ENCODE peak calls at places on chromosomes 13 and 19, in four cellular contexts. N is osteoblast; B is CD8-positive, alpha-beta T cell; Q is aorta. R is an unnamed sample.

GRCh38 chr13:50679321-50679720 is 164.2 kb downstream of the DLEU7 start:
- DNase-seq in N (no peak), B (no peak), Q (no peak), R (no peak)

GRCh38 chr13:71867101-71867814 is at the start of gene DACH1:
- DNase-seq in B (no peak), N (peak; percentile 77), Q (peak; percentile 42), R (peak; percentile 62)

GRCh38 chr19:48627865-48628314 is 8.6 kb downstream of the SPHK2 start:
- DNase-seq in Q (no peak), B (no peak), N (peak; percentile 80), R (no peak)

GRCh38 chr19:13012690-13013608 is 17.7 kb downstream of the NFIX start:
- DNase-seq in N (peak; percentile 99), B (no peak), Q (peak; percentile 74), R (peak; percentile 84)

GRCh38 chr13:23020246-23020843 is 160.4 kb upstream of the SGCG start:
- DNase-seq in B (no peak), Q (no peak), N (no peak), R (peak; percentile 23)

GRCh38 chr19:41616785-41617621 is 9.9 kb downstream of the CEACAM4 start:
- DNase-seq in Q (no peak), N (no peak), B (no peak), R (no peak)

GRCh38 chr19:37931941-37932655 is 25.1 kb downstream of the SIPA1L3 start:
- DNase-seq in B (no peak), Q (peak; percentile 77), N (peak; percentile 92), R (no peak)

GRCh38 chr13:42707003-42707402 is 74.4 kb upstream of the FAM216B start:
- DNase-seq in B (no peak), Q (no peak), N (no peak), R (no peak)

GRCh38 chr19:41563847-41564514 is 12.0 kb upstream of the CEACAM21 start:
- DNase-seq in Q (no peak), B (no peak), N (peak; percentile 32), R (no peak)

GRCh38 chr13:114237415-114238112 is 2.9 kb downstream of the CDC16 start:
- DNase-seq in B (no peak), N (peak; percentile 22), Q (no peak), R (no peak)

GRCh38 chr13:106372199-106373160 is 163.0 kb downstream of the EFNB2 start:
- DNase-seq in B (no peak), Q (no peak), N (no peak), R (no peak)

GRCh38 chr19:33282036-33282686 is 20.2 kb downstream of the CEBPA start:
- DNase-seq in B (no peak), N (peak; percentile 91), Q (no peak), R (peak; percentile 29)

GRCh38 chr13:102707465-102707864 is 12.6 kb upstream of the METTL21C start:
- DNase-seq in Q (no peak), B (no peak), N (peak; percentile 85), R (no peak)

GRCh38 chr13:85798999-85799646 is at the start of gene SLITRK6:
- DNase-seq in Q (no peak), B (no peak), N (no peak), R (no peak)

GRCh38 chr13:102443234-102443633 is 41.4 kb upstream of the FGF14 start:
- DNase-seq in B (no peak), N (no peak), Q (no peak), R (no peak)

GRCh38 chr19:18223860-18224524 is 2.2 kb downstream of the PDE4C start:
- DNase-seq in B (no peak), N (peak; percentile 67), Q (no peak), R (peak; percentile 29)

GRCh38 chr13:79451500-79451962 is 29.4 kb upstream of the NDFIP2 start:
- DNase-seq in N (peak; percentile 90), B (peak; percentile 79), Q (no peak), R (no peak)

GRCh38 chr13:83453723-83454122 is 428.6 kb downstream of the SLITRK1 start:
- DNase-seq in Q (no peak), N (no peak), B (no peak), R (no peak)

GRCh38 chr19:29259153-29259552 is 46.2 kb upstream of the UQCRFS1 start:
- DNase-seq in B (no peak), Q (no peak), N (no peak), R (no peak)

GRCh38 chr13:76677047-76677446 is 209.2 kb downstream of the KCTD12 start:
- DNase-seq in B (no peak), N (no peak), Q (peak; percentile 72), R (no peak)

GRCh38 chr13:32894589-32895001 is 121.6 kb upstream of the KL start:
- DNase-seq in Q (no peak), N (no peak), B (no peak), R (no peak)

GRCh38 chr19:1860133-1860775 is 3.1 kb downstream of the KLF16 start:
- DNase-seq in N (peak; percentile 99), Q (peak; percentile 75), B (no peak), R (peak; percentile 74)

GRCh38 chr19:20431826-20432225 is 133.8 kb downstream of the ZNF737 start:
- DNase-seq in Q (no peak), N (no peak), B (no peak), R (no peak)

GRCh38 chr19:37635076-37636056 is 19.9 kb downstream of the ZFP30 start:
- DNase-seq in B (no peak), N (no peak), Q (no peak), R (no peak)

GRCh38 chr13:52061587-52061986 is 37.1 kb downstream of the UTP14C start:
- DNase-seq in N (peak; percentile 73), B (no peak), Q (no peak), R (no peak)

GRCh38 chr19:39679791-39680168 is 24.1 kb downstream of the LGALS16 start:
- DNase-seq in N (no peak), Q (no peak), B (no peak), R (no peak)
- H3K27ac ChIP-seq in N (no peak overlapping the region), Q (no peak overlapping the region), B (no peak overlapping the region), R (no peak overlapping the region)

DNA sequence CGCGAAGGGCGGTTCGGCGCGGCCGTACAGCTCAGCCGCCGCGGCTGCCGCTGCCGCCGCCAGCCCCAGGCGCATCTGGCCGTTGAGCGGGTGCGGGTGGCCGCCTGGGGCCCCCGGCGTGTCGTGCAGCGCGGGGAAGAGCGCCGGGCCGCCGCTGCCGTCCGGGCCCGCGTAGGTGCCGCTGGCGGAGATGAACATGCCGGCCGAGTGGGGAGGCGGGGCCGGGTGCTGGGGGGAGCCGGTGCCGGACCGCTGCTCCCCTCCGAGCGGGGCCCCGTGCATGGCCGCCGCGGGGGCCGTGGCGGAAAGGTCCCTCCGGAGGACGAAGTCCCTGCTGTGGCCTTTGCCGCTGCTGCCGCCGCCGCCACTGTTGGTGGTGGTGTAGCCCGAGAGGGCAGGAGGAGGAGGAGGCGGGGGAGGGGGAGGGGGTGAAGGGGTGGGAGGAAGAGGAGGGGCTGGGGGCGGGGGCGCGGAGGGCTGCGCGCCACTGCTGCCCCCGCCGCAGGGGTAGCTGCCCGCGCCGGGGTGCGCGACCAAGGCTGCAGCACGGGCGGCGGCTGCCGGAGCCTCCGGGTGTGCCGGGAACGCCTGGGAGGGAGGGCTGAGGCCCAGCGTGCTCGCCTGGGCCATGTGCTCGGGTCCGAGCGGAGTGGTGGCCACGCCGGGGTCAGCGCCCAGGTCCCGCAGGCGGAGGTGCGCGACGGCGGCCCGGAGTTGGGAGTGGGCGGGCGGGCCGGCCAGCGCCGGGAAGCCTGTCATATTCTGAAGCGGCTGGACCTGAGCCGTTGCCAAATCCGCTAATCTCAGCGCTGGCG is 599 bp downstream of the ZIC5 start:
- DNase-seq in Q (no peak), B (no peak), N (peak; percentile 88), R (no peak)
- H3K27me3 ChIP-seq in Q (no peaks in the 10 kb centered on the region), B (peaks cover 72% of the 10 kb centered on the region), N (peaks cover 91% of the 10 kb centered on the region), R (peaks cover 78% of the 10 kb centered on the region)

DNA sequence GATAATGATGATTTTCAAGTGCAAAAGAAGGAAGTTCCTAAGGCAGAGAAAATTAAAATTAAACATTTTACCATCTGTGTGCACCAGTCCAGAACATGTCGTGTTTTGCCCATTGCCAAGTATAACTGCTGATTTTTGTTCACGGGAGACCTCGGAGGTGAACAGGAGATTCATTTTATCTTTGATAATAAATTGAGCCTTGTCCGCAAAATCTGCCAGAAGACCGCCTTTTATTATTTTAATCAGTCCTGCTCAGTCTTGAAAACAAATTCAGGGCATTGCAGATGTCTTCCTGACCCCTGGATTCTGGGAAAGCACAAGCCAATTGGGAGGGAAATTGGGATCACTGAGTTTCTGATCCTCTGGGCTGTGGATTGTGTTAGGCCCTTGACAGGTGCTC is 165.9 kb downstream of the STK24 start:
- DNase-seq in N (no peak), Q (no peak), B (no peak), R (no peak)
- H3K4me3 ChIP-seq in N (no peak overlapping the region), Q (no peak overlapping the region), B (peak overlapping the region; percentile 39), R (no peak overlapping the region)

DNA sequence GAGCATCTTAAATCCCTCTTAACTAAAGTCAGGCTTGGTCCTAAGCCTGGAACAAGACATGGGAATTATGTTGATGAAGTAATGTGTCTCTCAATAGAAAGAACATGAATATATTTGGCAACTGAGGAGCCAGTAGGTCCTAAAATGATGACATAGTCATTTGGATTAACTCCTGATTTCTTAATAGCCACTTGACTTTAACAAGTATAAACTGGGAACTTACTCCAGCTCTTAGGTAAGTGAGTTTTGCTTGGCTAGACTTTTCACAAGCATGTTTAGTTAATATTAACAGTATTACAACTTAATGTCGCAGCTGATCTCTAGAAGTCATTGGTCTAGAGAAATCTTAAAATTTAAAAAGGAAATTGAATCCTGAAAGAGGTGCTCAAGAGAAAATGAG is 457.1 kb upstream of the MIR17HG start:
- DNase-seq in N (no peak), B (no peak), Q (no peak), R (no peak)
- H3K27ac ChIP-seq in N (no peak overlapping the region), B (no peak overlapping the region), Q (no peak overlapping the region), R (no peak overlapping the region)